ENCODE peak calls at places on chromosome 15, in four cellular contexts. P, D, C and Y are unnamed samples.

GRCh38 chr15:74829500-74829899 is 3.1 kb downstream of the CPLX3 start:
- DNase-seq in P (no peak), D (peak; percentile 57), C (no peak), Y (no peak)

GRCh38 chr15:70789213-70789612 is 25.9 kb upstream of the UACA start:
- DNase-seq in P (no peak), D (peak; percentile 27), C (no peak), Y (no peak)

GRCh38 chr15:62063851-62064635 is 2.7 kb upstream of the C2CD4A start:
- DNase-seq in P (no peak), D (peak; percentile 55), C (no peak), Y (no peak)

GRCh38 chr15:62940755-62941361 is 101.7 kb upstream of the TPM1 start:
- DNase-seq in P (no peak), D (peak; percentile 78), C (peak; percentile 78), Y (peak; percentile 79)

GRCh38 chr15:100438570-100438969 is 90.2 kb downstream of the CERS3 start:
- DNase-seq in P (no peak), D (peak; percentile 10), C (peak; percentile 75), Y (peak; percentile 75)

GRCh38 chr15:48794697-48795134 is 16.2 kb downstream of the CEP152 start:
- DNase-seq in P (no peak), D (peak; percentile 29), C (no peak), Y (no peak)

GRCh38 chr15:82184355-82184754 is 78.2 kb downstream of the EFL1 start:
- DNase-seq in P (no peak), D (no peak), C (no peak), Y (no peak)

GRCh38 chr15:29268706-29269484 is 727 bp downstream of the NSMCE3 start:
- DNase-seq in P (no peak), D (peak; percentile 8), C (peak; percentile 60), Y (peak; percentile 21)

GRCh38 chr15:38217181-38217580 is 35.5 kb upstream of the SPRED1 start:
- DNase-seq in P (no peak), D (peak; percentile 82), C (no peak), Y (no peak)

GRCh38 chr15:64699767-64700388 is 75.5 kb downstream of the RBPMS2 start:
- DNase-seq in P (no peak), D (no peak), C (no peak), Y (peak; percentile 70)

GRCh38 chr15:47326506-47326905 is 390.8 kb upstream of the SEMA6D start:
- DNase-seq in P (no peak), D (no peak), C (no peak), Y (no peak)

GRCh38 chr15:89502867-89503595 is 6.6 kb upstream of the RHCG start:
- DNase-seq in P (no peak), D (peak; percentile 79), C (no peak), Y (no peak)

GRCh38 chr15:89501646-89502045 is 5.3 kb upstream of the RHCG start:
- DNase-seq in P (no peak), D (no peak), C (no peak), Y (no peak)

GRCh38 chr15:89499156-89499555 is 2.8 kb upstream of the RHCG start:
- DNase-seq in P (no peak), D (no peak), C (no peak), Y (no peak)

GRCh38 chr15:89498574-89498906 is 2.2 kb upstream of the RHCG start:
- DNase-seq in P (no peak), D (no peak), C (no peak), Y (no peak)

DNA sequence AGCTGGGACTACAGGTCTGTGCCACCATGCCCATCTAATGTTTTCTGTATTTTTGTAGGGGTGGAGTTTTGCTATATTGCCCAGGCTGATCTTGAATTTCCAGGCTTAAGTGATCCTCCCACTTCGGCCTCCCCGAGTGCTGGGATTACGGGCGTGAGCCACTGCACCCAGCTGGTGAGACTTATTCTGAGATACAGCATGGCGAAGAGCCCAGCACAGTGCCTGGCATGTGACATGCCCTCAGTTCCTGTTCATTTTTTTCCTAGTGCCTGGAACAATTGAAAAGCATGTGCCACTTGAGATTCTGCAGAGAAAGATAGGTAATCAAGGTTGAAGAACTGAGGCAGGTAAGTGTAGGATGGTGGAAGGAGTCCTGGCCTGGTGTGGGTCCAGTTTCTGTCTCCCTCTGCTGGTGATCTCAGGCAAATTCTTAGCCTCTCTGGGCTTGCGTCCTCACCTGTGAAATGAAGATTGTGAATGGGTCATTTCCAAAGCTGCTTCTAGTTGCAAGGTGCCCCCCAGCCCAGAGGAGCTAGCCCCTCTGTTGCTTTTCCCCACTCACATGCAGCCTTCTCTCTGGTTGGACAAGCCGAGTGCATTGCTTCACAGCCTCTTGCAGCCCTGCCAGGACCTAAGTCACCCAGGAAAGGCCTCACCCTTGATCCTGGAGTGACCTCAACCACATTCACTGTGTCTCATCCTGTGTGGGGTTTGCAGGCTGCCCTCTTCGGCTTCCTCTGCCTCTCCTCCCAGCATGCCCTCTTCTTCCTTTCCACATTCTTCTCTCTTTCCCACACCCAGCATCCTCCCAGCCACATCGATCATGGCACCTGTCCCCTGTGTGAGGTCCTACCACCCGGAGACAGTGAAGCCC is 4.3 kb upstream of the RHCG start:
- DNase-seq in P (no peak), D (peak; percentile 43), C (no peak), Y (no peak)
- TF ChIP-seq CTCF in P (no peak), D (peak; percentile 68), C (no peak), Y (no peak)

DNA sequence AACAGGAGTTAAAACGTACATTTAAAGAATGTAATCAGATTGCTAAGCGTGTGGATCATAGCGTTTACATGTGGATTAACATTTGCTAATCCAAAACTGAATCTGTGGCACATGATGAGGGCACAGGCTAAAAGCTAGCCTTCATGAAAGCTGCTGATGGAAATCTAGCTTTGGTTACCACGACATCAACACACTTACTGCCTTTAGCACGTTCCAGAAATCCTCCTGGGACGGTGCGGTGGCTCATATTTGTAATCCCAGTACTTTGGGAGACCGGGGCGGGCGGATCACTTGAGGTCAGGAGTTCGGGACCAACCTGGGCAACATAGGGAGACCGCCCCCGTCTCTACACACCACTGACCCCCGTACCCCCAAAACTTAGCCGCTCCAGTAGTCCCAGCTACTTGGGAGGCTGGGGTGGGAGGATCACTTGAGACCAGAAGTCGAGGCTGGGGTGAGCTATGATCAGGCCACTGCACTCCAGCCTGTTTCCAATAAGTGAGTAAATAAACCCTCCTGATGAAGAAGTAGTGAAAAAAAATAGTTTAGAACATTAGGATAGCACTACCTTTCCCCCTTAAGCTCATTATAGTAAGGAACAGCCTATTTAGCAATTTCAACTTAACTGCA is 1.2 kb upstream of the PRTG start:
- DNase-seq in P (no peak), D (no peak), C (no peak), Y (no peak)
- H3K27me3 ChIP-seq in P (no peaks in the 10 kb centered on the region), D (peaks cover 47% of the 10 kb centered on the region), C (no peaks in the 10 kb centered on the region), Y (no peaks in the 10 kb centered on the region)

DNA sequence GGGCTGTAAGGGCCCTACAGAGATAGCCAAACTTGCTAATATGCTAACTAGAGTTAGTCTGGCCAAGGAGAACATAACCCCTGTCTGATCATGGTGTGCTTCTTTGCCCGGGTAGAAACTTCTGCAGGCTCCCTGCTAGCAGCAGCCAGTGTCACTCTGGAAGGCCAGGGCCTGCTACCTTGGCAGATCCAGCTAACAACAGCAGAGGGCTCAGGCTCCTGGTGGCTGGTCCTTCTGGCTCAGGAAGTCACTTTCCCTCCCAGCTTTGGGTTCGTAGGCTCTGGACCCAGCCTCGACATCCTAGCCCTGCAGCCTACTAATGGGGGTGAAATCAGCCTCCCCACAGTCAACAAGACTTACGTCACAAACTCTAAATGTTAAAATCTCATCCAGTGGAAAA is 373.7 kb upstream of the RGMA start:
- DNase-seq in P (no peak), D (no peak), C (no peak), Y (no peak)
- H3K4me1 ChIP-seq in P (no peaks in the 10 kb centered on the region), D (no peaks in the 10 kb centered on the region), C (no peaks in the 10 kb centered on the region), Y (no peaks in the 10 kb centered on the region)

GRCh38 chr15:79132770-79133169 is 42.2 kb upstream of the RASGRF1 start:
- DNase-seq in P (no peak), D (no peak), C (no peak), Y (no peak)

GRCh38 chr15:79128556-79128955 is 38.0 kb upstream of the RASGRF1 start:
- DNase-seq in P (no peak), D (no peak), C (no peak), Y (no peak)

GRCh38 chr15:79132361-79132760 is 41.8 kb upstream of the RASGRF1 start:
- DNase-seq in P (no peak), D (no peak), C (no peak), Y (no peak)

GRCh38 chr15:79129235-79129634 is 38.7 kb upstream of the RASGRF1 start:
- DNase-seq in P (no peak), D (no peak), C (no peak), Y (no peak)

DNA sequence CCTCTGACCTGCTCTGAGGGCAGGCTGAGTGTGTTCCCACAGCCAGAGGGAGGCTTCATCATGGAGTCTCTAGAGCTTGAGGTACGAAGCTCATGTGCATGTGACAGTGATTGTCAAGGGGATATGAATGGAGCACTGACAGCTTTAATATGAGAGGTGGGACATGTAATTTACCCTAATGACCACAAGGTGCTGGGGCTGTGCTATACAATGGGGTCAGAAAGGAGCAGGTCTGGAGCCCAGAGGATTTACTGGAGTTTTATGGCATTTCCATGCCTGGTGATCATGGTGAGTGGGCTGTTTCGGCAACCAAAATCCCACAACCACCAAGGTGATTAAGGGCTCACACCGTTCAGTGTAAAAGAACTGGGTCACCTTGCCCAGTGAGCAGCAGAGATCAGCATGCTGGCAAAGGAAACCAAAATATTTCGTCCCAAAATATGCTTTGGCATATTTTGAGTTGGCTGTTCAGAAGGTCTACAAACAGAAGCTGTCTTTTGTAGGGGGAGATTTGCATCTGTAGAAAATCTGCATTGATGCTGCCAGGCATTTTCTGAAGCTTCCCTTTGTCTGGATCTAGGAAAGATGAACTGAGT is 40.1 kb upstream of the RASGRF1 start:
- DNase-seq in P (no peak), D (peak; percentile 20), C (no peak), Y (no peak)
- TF ChIP-seq CTCF in P (no peak), D (peak; percentile 43), C (no peak), Y (no peak)